ENCODE peak calls at places on chromosomes 5 and 9, in ten cellular contexts. X is Kasumi-1; B is activated naive CD4-positive, alpha-beta T cell treated with anti-CD3 and anti-CD28 coated beads for 36 hours; A is stimulated activated CD4-positive, alpha-beta T cell treated with anti-CD3 and anti-CD28 coated beads, Interleukin-12 subunit alpha, Interleukin-12 subunit beta, amount 100 ng/mL, for 4 hours; V is NCI-H345; Z is NCI-H526; E is heart right ventricle; G is astrocyte of the spinal cord; P is D341Med; O is T-helper 17 cell. M is an unnamed sample.

GRCh38 chr5:73899916-73900315 is 273.9 kb downstream of the ARHGEF28 start:
- DNase-seq in G (no peak), O (no peak), P (no peak), E (no peak), V (no peak), Z (no peak), B (no peak), X (no peak), A (no peak), M (no peak)

GRCh38 chr9:35826071-35826701 is 2.3 kb downstream of the FAM221B start:
- DNase-seq in Z (peak; percentile 46), E (peak; percentile 51), B (peak; percentile 55), A (no peak), O (no peak), P (peak; percentile 67), X (peak; percentile 83), V (peak; percentile 51), G (peak; percentile 81), M (peak; percentile 11)

GRCh38 chr5:116637149-116637740 is 62.6 kb upstream of the SEMA6A start:
- DNase-seq in G (no peak), V (no peak), Z (no peak), B (no peak), A (no peak), X (no peak), P (no peak), E (no peak), O (no peak), M (no peak)

GRCh38 chr5:118486647-118487046 is 501.7 kb downstream of the DTWD2 start:
- DNase-seq in X (no peak), P (no peak), A (no peak), B (no peak), E (no peak), G (no peak), O (no peak), Z (no peak), V (no peak), M (no peak)

GRCh38 chr9:135221951-135222631 is 134.6 kb downstream of the OLFM1 start:
- DNase-seq in A (no peak), V (peak; percentile 34), X (no peak), G (no peak), P (no peak), Z (no peak), O (no peak), E (no peak), B (no peak), M (no peak)

GRCh38 chr9:35306281-35306680 is 144.5 kb downstream of the UNC13B start:
- DNase-seq in A (no peak), P (no peak), B (no peak), O (no peak), G (peak; percentile 47), E (no peak), Z (no peak), V (no peak), X (no peak), M (no peak)

GRCh38 chr9:38432922-38433510 is 8.8 kb upstream of the IGFBPL1 start:
- DNase-seq in V (peak; percentile 54), P (peak; percentile 52), O (no peak), A (no peak), G (peak; percentile 44), B (no peak), E (no peak), X (peak; percentile 55), Z (peak; percentile 39), M (peak; percentile 43)

GRCh38 chr5:93311825-93312224 is 269.2 kb downstream of the NR2F1-AS1 start:
- DNase-seq in X (no peak), E (no peak), A (no peak), G (no peak), P (no peak), B (no peak), Z (no peak), O (no peak), V (no peak), M (no peak)

GRCh38 chr9:126069400-126069955 is 257.2 kb upstream of the MVB12B start:
- DNase-seq in V (no peak), X (no peak), Z (no peak), E (no peak), O (no peak), A (no peak), B (no peak), P (no peak), G (no peak), M (no peak)

GRCh38 chr5:150068472-150068871 is 17.9 kb downstream of the CSF1R start:
- DNase-seq in E (no peak), P (no peak), A (no peak), Z (no peak), X (no peak), V (no peak), B (no peak), G (no peak), O (no peak), M (no peak)

GRCh38 chr5:162768962-162769464 is 668.4 kb upstream of the CCNG1 start:
- DNase-seq in G (no peak), V (no peak), E (no peak), X (no peak), A (no peak), P (no peak), B (no peak), Z (no peak), O (no peak), M (peak; percentile 1)

GRCh38 chr5:179880066-179880650 is 21.5 kb upstream of the MRNIP start:
- DNase-seq in O (no peak), X (no peak), E (no peak), V (no peak), Z (no peak), B (no peak), G (no peak), A (no peak), P (no peak), M (no peak)